ENCODE peak calls at places on chromosomes 6 and 20, in seven cellular contexts. One of them, this sample, is unnamed.

GRCh38 chr6:142013286-142013685 is 119.4 kb upstream of the GJE1 start:
- DNase-seq in aorta: no peak
- DNase-seq in Caco-2: no peak
- DNase-seq in right cardiac atrium: no peak
- DNase-seq in naive thymus-derived CD4-positive, alpha-beta T cell: no peak
- DNase-seq in AG04450: peak
- DNase-seq in adipocyte: peak
- DNase-seq in this sample: peak

GRCh38 chr6:110761371-110761770 is 53.9 kb downstream of the CDK19 start:
- DNase-seq in right cardiac atrium: no peak
- DNase-seq in Caco-2: no peak
- DNase-seq in aorta: no peak
- DNase-seq in adipocyte: peak
- DNase-seq in AG04450: no peak
- DNase-seq in naive thymus-derived CD4-positive, alpha-beta T cell: no peak
- DNase-seq in this sample: no peak

GRCh38 chr20:34579936-34580587 is 21.5 kb downstream of the MAP1LC3A start:
- DNase-seq in Caco-2: no peak
- DNase-seq in adipocyte: peak
- DNase-seq in naive thymus-derived CD4-positive, alpha-beta T cell: no peak
- DNase-seq in AG04450: no peak
- DNase-seq in aorta: no peak
- DNase-seq in right cardiac atrium: no peak
- DNase-seq in this sample: peak

GRCh38 chr6:39193201-39193791 is 36.0 kb downstream of the KCNK5 start:
- DNase-seq in naive thymus-derived CD4-positive, alpha-beta T cell: no peak
- DNase-seq in aorta: no peak
- DNase-seq in right cardiac atrium: no peak
- DNase-seq in Caco-2: no peak
- DNase-seq in AG04450: no peak
- DNase-seq in adipocyte: no peak
- DNase-seq in this sample: no peak

GRCh38 chr20:24783631-24784492 is 165.2 kb upstream of the CST7 start:
- DNase-seq in adipocyte: no peak
- DNase-seq in right cardiac atrium: no peak
- DNase-seq in naive thymus-derived CD4-positive, alpha-beta T cell: no peak
- DNase-seq in AG04450: no peak
- DNase-seq in aorta: no peak
- DNase-seq in Caco-2: no peak
- DNase-seq in this sample: peak

GRCh38 chr6:41422156-41422555 is 86.7 kb downstream of the NCR2 start:
- DNase-seq in aorta: no peak
- DNase-seq in right cardiac atrium: no peak
- DNase-seq in naive thymus-derived CD4-positive, alpha-beta T cell: no peak
- DNase-seq in adipocyte: no peak
- DNase-seq in Caco-2: no peak
- DNase-seq in AG04450: no peak
- DNase-seq in this sample: no peak

GRCh38 chr6:29663300-29664039 is 6.6 kb downstream of the MOG start:
- DNase-seq in naive thymus-derived CD4-positive, alpha-beta T cell: no peak
- DNase-seq in right cardiac atrium: no peak
- DNase-seq in AG04450: no peak
- DNase-seq in adipocyte: no peak
- DNase-seq in aorta: no peak
- DNase-seq in Caco-2: no peak
- DNase-seq in this sample: no peak

GRCh38 chr20:62776692-62777527 is 19.4 kb upstream of the MRGBP start:
- DNase-seq in adipocyte: no peak
- DNase-seq in aorta: no peak
- DNase-seq in right cardiac atrium: no peak
- DNase-seq in Caco-2: peak
- DNase-seq in AG04450: no peak
- DNase-seq in naive thymus-derived CD4-positive, alpha-beta T cell: peak
- DNase-seq in this sample: peak

GRCh38 chr6:157323114-157323923 is at the start of gene TMEM242:
- DNase-seq in adipocyte: peak
- DNase-seq in right cardiac atrium: peak
- DNase-seq in AG04450: peak
- DNase-seq in naive thymus-derived CD4-positive, alpha-beta T cell: peak
- DNase-seq in aorta: peak
- DNase-seq in Caco-2: peak
- DNase-seq in this sample: peak

GRCh38 chr6:6890400-6890858 is 217.3 kb upstream of the RREB1 start:
- DNase-seq in naive thymus-derived CD4-positive, alpha-beta T cell: no peak
- DNase-seq in Caco-2: peak
- DNase-seq in adipocyte: no peak
- DNase-seq in AG04450: no peak
- DNase-seq in right cardiac atrium: peak
- DNase-seq in aorta: peak
- DNase-seq in this sample: no peak

GRCh38 chr6:146874278-146875018 is 275.7 kb downstream of the ADGB start:
- DNase-seq in adipocyte: no peak
- DNase-seq in naive thymus-derived CD4-positive, alpha-beta T cell: no peak
- DNase-seq in aorta: no peak
- DNase-seq in AG04450: no peak
- DNase-seq in Caco-2: no peak
- DNase-seq in right cardiac atrium: no peak
- DNase-seq in this sample: no peak

GRCh38 chr6:150004101-150004782 is 21.1 kb downstream of the RAET1L start:
- DNase-seq in Caco-2: no peak
- DNase-seq in AG04450: no peak
- DNase-seq in aorta: no peak
- DNase-seq in adipocyte: no peak
- DNase-seq in naive thymus-derived CD4-positive, alpha-beta T cell: peak
- DNase-seq in right cardiac atrium: no peak
- DNase-seq in this sample: peak

GRCh38 chr6:155174576-155175174 is 89.1 kb upstream of the CLDN20 start:
- DNase-seq in adipocyte: peak
- DNase-seq in aorta: peak
- DNase-seq in AG04450: peak
- DNase-seq in right cardiac atrium: peak
- DNase-seq in naive thymus-derived CD4-positive, alpha-beta T cell: peak
- DNase-seq in Caco-2: peak
- DNase-seq in this sample: peak

GRCh38 chr20:2986466-2986865 is 57.0 kb upstream of the GNRH2 start:
- DNase-seq in aorta: no peak
- DNase-seq in adipocyte: peak
- DNase-seq in AG04450: no peak
- DNase-seq in naive thymus-derived CD4-positive, alpha-beta T cell: no peak
- DNase-seq in right cardiac atrium: no peak
- DNase-seq in Caco-2: no peak
- DNase-seq in this sample: no peak

GRCh38 chr20:43490038-43490437 is 17.5 kb upstream of the L3MBTL1 start:
- DNase-seq in AG04450: peak
- DNase-seq in adipocyte: no peak
- DNase-seq in aorta: no peak
- DNase-seq in Caco-2: no peak
- DNase-seq in naive thymus-derived CD4-positive, alpha-beta T cell: no peak
- DNase-seq in right cardiac atrium: no peak
- DNase-seq in this sample: no peak

GRCh38 chr6:133705731-133706130 is 183.2 kb upstream of the TCF21 start:
- DNase-seq in AG04450: no peak
- DNase-seq in Caco-2: no peak
- DNase-seq in aorta: no peak
- DNase-seq in adipocyte: peak
- DNase-seq in naive thymus-derived CD4-positive, alpha-beta T cell: no peak
- DNase-seq in right cardiac atrium: no peak
- DNase-seq in this sample: no peak

GRCh38 chr6:7166410-7167293 is 58.9 kb downstream of the RREB1 start:
- DNase-seq in right cardiac atrium: no peak
- DNase-seq in AG04450: peak
- DNase-seq in aorta: no peak
- DNase-seq in adipocyte: no peak
- DNase-seq in naive thymus-derived CD4-positive, alpha-beta T cell: no peak
- DNase-seq in Caco-2: no peak
- DNase-seq in this sample: no peak

GRCh38 chr6:116087437-116088027 is 13.1 kb upstream of the NT5DC1 start:
- DNase-seq in aorta: no peak
- DNase-seq in Caco-2: no peak
- DNase-seq in naive thymus-derived CD4-positive, alpha-beta T cell: no peak
- DNase-seq in adipocyte: peak
- DNase-seq in AG04450: no peak
- DNase-seq in right cardiac atrium: no peak
- DNase-seq in this sample: no peak

GRCh38 chr6:128479048-128479666 is 41.2 kb downstream of the PTPRK start:
- DNase-seq in Caco-2: no peak
- DNase-seq in AG04450: no peak
- DNase-seq in adipocyte: no peak
- DNase-seq in aorta: no peak
- DNase-seq in right cardiac atrium: no peak
- DNase-seq in naive thymus-derived CD4-positive, alpha-beta T cell: no peak
- DNase-seq in this sample: no peak
- H3K4me3 ChIP-seq in Caco-2: no peak
- H3K4me3 ChIP-seq in AG04450: no peak
- H3K4me3 ChIP-seq in adipocyte: peak
- H3K4me3 ChIP-seq in aorta: no peak
- H3K4me3 ChIP-seq in right cardiac atrium: peak
- H3K4me3 ChIP-seq in naive thymus-derived CD4-positive, alpha-beta T cell: peak
- H3K4me3 ChIP-seq in this sample: peak

GRCh38 chr6:100462990-100463684 is 1.6 kb downstream of the SIM1 start:
- DNase-seq in aorta: no peak
- DNase-seq in right cardiac atrium: no peak
- DNase-seq in adipocyte: no peak
- DNase-seq in naive thymus-derived CD4-positive, alpha-beta T cell: no peak
- DNase-seq in Caco-2: no peak
- DNase-seq in AG04450: no peak
- DNase-seq in this sample: no peak
- H3K4me3 ChIP-seq in aorta: no peak
- H3K4me3 ChIP-seq in right cardiac atrium: no peak
- H3K4me3 ChIP-seq in adipocyte: peak
- H3K4me3 ChIP-seq in naive thymus-derived CD4-positive, alpha-beta T cell: no peak
- H3K4me3 ChIP-seq in Caco-2: no peak
- H3K4me3 ChIP-seq in AG04450: no peak
- H3K4me3 ChIP-seq in this sample: no peak

DNA sequence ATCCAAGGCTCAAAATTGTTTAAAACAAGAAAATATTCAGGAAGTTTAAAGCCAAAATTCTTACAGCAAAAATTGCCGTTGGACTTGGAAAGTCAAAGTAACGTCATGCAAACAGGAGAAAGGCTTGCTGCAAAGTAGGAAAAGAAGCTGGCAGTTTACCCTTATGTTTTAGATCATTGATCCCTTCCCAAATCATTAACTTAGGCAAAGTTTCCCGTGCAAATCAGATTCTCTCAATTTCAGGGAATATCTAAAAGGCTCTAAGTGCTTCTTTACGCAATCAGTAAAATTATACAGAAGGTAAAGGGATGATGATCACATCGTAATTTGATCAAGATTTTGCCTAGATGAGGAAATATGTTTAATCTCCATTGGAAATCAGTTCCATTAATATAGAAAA is 197.5 kb downstream of the ALDH8A1 start:
- DNase-seq in naive thymus-derived CD4-positive, alpha-beta T cell: no peak
- DNase-seq in AG04450: no peak
- DNase-seq in Caco-2: no peak
- DNase-seq in adipocyte: no peak
- DNase-seq in right cardiac atrium: no peak
- DNase-seq in aorta: no peak
- DNase-seq in this sample: no peak
- H3K4me3 ChIP-seq in naive thymus-derived CD4-positive, alpha-beta T cell: no peak
- H3K4me3 ChIP-seq in AG04450: no peak
- H3K4me3 ChIP-seq in Caco-2: no peak
- H3K4me3 ChIP-seq in adipocyte: no peak
- H3K4me3 ChIP-seq in right cardiac atrium: no peak
- H3K4me3 ChIP-seq in aorta: no peak
- H3K4me3 ChIP-seq in this sample: no peak

GRCh38 chr6:135850882-135851281 is 619 bp upstream of the PDE7B start:
- DNase-seq in right cardiac atrium: no peak
- DNase-seq in Caco-2: no peak
- DNase-seq in adipocyte: peak
- DNase-seq in AG04450: no peak
- DNase-seq in naive thymus-derived CD4-positive, alpha-beta T cell: no peak
- DNase-seq in aorta: no peak
- DNase-seq in this sample: no peak

GRCh38 chr6:135853227-135853626 is 1.7 kb downstream of the PDE7B start:
- DNase-seq in aorta: no peak
- DNase-seq in right cardiac atrium: no peak
- DNase-seq in naive thymus-derived CD4-positive, alpha-beta T cell: peak
- DNase-seq in Caco-2: no peak
- DNase-seq in AG04450: no peak
- DNase-seq in adipocyte: peak
- DNase-seq in this sample: no peak

GRCh38 chr6:135853986-135854385 is 2.5 kb downstream of the PDE7B start:
- DNase-seq in adipocyte: no peak
- DNase-seq in aorta: no peak
- DNase-seq in naive thymus-derived CD4-positive, alpha-beta T cell: no peak
- DNase-seq in AG04450: no peak
- DNase-seq in right cardiac atrium: no peak
- DNase-seq in Caco-2: no peak
- DNase-seq in this sample: no peak

GRCh38 chr6:135851442-135852271 is at the start of gene PDE7B:
- DNase-seq in right cardiac atrium: peak
- DNase-seq in Caco-2: no peak
- DNase-seq in adipocyte: peak
- DNase-seq in naive thymus-derived CD4-positive, alpha-beta T cell: peak
- DNase-seq in aorta: peak
- DNase-seq in AG04450: peak
- DNase-seq in this sample: peak

GRCh38 chr6:135852775-135853174 is 1.3 kb downstream of the PDE7B start:
- DNase-seq in naive thymus-derived CD4-positive, alpha-beta T cell: no peak
- DNase-seq in aorta: no peak
- DNase-seq in right cardiac atrium: no peak
- DNase-seq in adipocyte: no peak
- DNase-seq in AG04450: no peak
- DNase-seq in Caco-2: no peak
- DNase-seq in this sample: no peak
- H3K4me3 ChIP-seq in naive thymus-derived CD4-positive, alpha-beta T cell: no peak
- H3K4me3 ChIP-seq in aorta: no peak
- H3K4me3 ChIP-seq in right cardiac atrium: peak
- H3K4me3 ChIP-seq in adipocyte: peak
- H3K4me3 ChIP-seq in AG04450: peak
- H3K4me3 ChIP-seq in Caco-2: no peak
- H3K4me3 ChIP-seq in this sample: peak

GRCh38 chr6:170436209-170436809 is 116.8 kb downstream of the PSMB1 start:
- DNase-seq in AG04450: no peak
- DNase-seq in aorta: no peak
- DNase-seq in naive thymus-derived CD4-positive, alpha-beta T cell: no peak
- DNase-seq in right cardiac atrium: no peak
- DNase-seq in adipocyte: no peak
- DNase-seq in Caco-2: no peak
- DNase-seq in this sample: no peak

GRCh38 chr6:170438402-170438753 is 114.7 kb downstream of the PSMB1 start:
- DNase-seq in Caco-2: peak
- DNase-seq in AG04450: peak
- DNase-seq in naive thymus-derived CD4-positive, alpha-beta T cell: no peak
- DNase-seq in right cardiac atrium: peak
- DNase-seq in aorta: peak
- DNase-seq in adipocyte: peak
- DNase-seq in this sample: peak

GRCh38 chr6:170439366-170440351 is 113.4 kb downstream of the PSMB1 start:
- DNase-seq in AG04450: no peak
- DNase-seq in Caco-2: no peak
- DNase-seq in right cardiac atrium: no peak
- DNase-seq in naive thymus-derived CD4-positive, alpha-beta T cell: no peak
- DNase-seq in adipocyte: no peak
- DNase-seq in aorta: peak
- DNase-seq in this sample: no peak

GRCh38 chr6:170438861-170439260 is 114.2 kb downstream of the PSMB1 start:
- DNase-seq in right cardiac atrium: no peak
- DNase-seq in adipocyte: no peak
- DNase-seq in Caco-2: no peak
- DNase-seq in AG04450: no peak
- DNase-seq in aorta: no peak
- DNase-seq in naive thymus-derived CD4-positive, alpha-beta T cell: no peak
- DNase-seq in this sample: no peak

GRCh38 chr6:170437719-170438401 is 115.2 kb downstream of the PSMB1 start:
- DNase-seq in adipocyte: no peak
- DNase-seq in AG04450: no peak
- DNase-seq in right cardiac atrium: no peak
- DNase-seq in aorta: peak
- DNase-seq in naive thymus-derived CD4-positive, alpha-beta T cell: no peak
- DNase-seq in Caco-2: no peak
- DNase-seq in this sample: no peak
- H3K4me3 ChIP-seq in adipocyte: peak
- H3K4me3 ChIP-seq in AG04450: peak
- H3K4me3 ChIP-seq in right cardiac atrium: no peak
- H3K4me3 ChIP-seq in aorta: no peak
- H3K4me3 ChIP-seq in naive thymus-derived CD4-positive, alpha-beta T cell: no peak
- H3K4me3 ChIP-seq in Caco-2: no peak
- H3K4me3 ChIP-seq in this sample: no peak